ENCODE peak calls at places on chromosomes 1 and 21, in six cellular contexts. R, S, T, I, A and F are unnamed samples.

GRCh38 chr1:7046314-7046713 is 261.1 kb downstream of the CAMTA1 start:
- DNase-seq in I (no peak), R (peak; percentile 72), T (no peak), A (no peak), S (no peak), F (peak; percentile 75)

GRCh38 chr1:162822391-162823200 is 32.1 kb downstream of the HSD17B7 start:
- DNase-seq in T (peak; percentile 64), I (no peak), S (peak; percentile 13), A (no peak), R (peak; percentile 34), F (peak; percentile 66)

GRCh38 chr1:82503805-82504204 is 703.1 kb downstream of the ADGRL2 start:
- DNase-seq in R (no peak), S (no peak), I (no peak), T (no peak), A (no peak), F (no peak)

GRCh38 chr1:224329484-224329841 is 509 bp downstream of the NVL start:
- DNase-seq in I (no peak), A (no peak), R (no peak), S (no peak), T (no peak), F (no peak)

GRCh38 chr1:226709942-226710341 is 29.1 kb downstream of the ITPKB start:
- DNase-seq in I (no peak), A (no peak), R (no peak), S (no peak), T (no peak), F (no peak)

GRCh38 chr1:233331676-233332519 is 4.4 kb downstream of the MAP3K21 start:
- DNase-seq in A (no peak), I (no peak), T (no peak), S (no peak), R (no peak), F (no peak)

GRCh38 chr1:12088607-12089006 is 25.5 kb downstream of the TNFRSF8 start:
- DNase-seq in I (peak; percentile 37), T (no peak), A (no peak), S (no peak), R (no peak), F (no peak)

GRCh38 chr1:99850458-99850974 is 355 bp downstream of the AGL start:
- DNase-seq in T (no peak), S (no peak), I (no peak), A (no peak), R (peak; percentile 38), F (no peak)

GRCh38 chr1:29974345-29974744 is 738.0 kb downstream of the PTPRU start:
- DNase-seq in R (peak; percentile 74), A (peak; percentile 1), I (no peak), T (no peak), S (no peak), F (no peak)

GRCh38 chr1:238485906-238486219 is 595.1 kb upstream of the ZP4 start:
- DNase-seq in T (no peak), S (no peak), I (no peak), R (peak; percentile 22), A (no peak), F (no peak)

GRCh38 chr21:31898898-31899630 is 26.2 kb downstream of the HUNK start:
- DNase-seq in S (no peak), R (no peak), A (no peak), T (no peak), I (no peak), F (peak; percentile 46)

GRCh38 chr1:210372931-210373627 is 44.4 kb downstream of the HHAT start:
- DNase-seq in R (no peak), A (no peak), T (no peak), S (no peak), I (no peak), F (no peak)

GRCh38 chr1:234862944-234863515 is 253.1 kb upstream of the IRF2BP2 start:
- DNase-seq in R (peak; percentile 81), T (no peak), S (peak; percentile 46), I (no peak), A (no peak), F (no peak)

GRCh38 chr1:9152535-9152934 is 23.6 kb upstream of the GPR157 start:
- DNase-seq in R (no peak), S (no peak), A (no peak), T (no peak), I (no peak), F (no peak)

GRCh38 chr1:167805041-167805556 is 83.3 kb downstream of the MPZL1 start:
- DNase-seq in R (no peak), A (no peak), S (no peak), T (no peak), I (peak; percentile 37), F (no peak)

GRCh38 chr21:10539956-10540355 is 18.6 kb downstream of the TPTE start:
- DNase-seq in I (no peak), T (no peak), R (no peak), S (no peak), A (no peak), F (no peak)
- H3K9me3 ChIP-seq in I (no peaks in the 10 kb centered on the region), T (no peaks in the 10 kb centered on the region), R (peaks cover 9% of the 10 kb centered on the region), S (no peaks in the 10 kb centered on the region), A (peaks cover 6% of the 10 kb centered on the region), F (no peaks in the 10 kb centered on the region)

GRCh38 chr21:40947713-40948112 is 100.8 kb upstream of the DSCAM start:
- DNase-seq in A (no peak), T (no peak), R (no peak), S (no peak), I (no peak), F (no peak)
- H3K9me3 ChIP-seq in A (no peaks in the 10 kb centered on the region), T (no peaks in the 10 kb centered on the region), R (no peaks in the 10 kb centered on the region), S (no peaks in the 10 kb centered on the region), I (no peaks in the 10 kb centered on the region), F (no peaks in the 10 kb centered on the region)

GRCh38 chr1:244735404-244735803 is 82.5 kb downstream of the DESI2 start:
- DNase-seq in S (no peak), A (no peak), T (no peak), R (no peak), I (no peak), F (no peak)
- H3K9me3 ChIP-seq in S (no peaks in the 10 kb centered on the region), A (no peaks in the 10 kb centered on the region), T (no peaks in the 10 kb centered on the region), R (no peaks in the 10 kb centered on the region), I (no peaks in the 10 kb centered on the region), F (no peaks in the 10 kb centered on the region)

GRCh38 chr21:7952648-7953047 is 2568.7 kb upstream of the TPTE start:
- DNase-seq in R (no peak), I (no peak), A (no peak), S (no peak), T (no peak), F (no peak)

GRCh38 chr21:7947422-7947821 is 2574.0 kb upstream of the TPTE start:
- DNase-seq in T (no peak), I (no peak), R (no peak), S (no peak), A (no peak), F (no peak)

GRCh38 chr21:7951854-7952519 is 2569.4 kb upstream of the TPTE start:
- DNase-seq in T (no peak), I (no peak), A (no peak), R (no peak), S (no peak), F (no peak)

GRCh38 chr21:7957713-7958064 is 2563.7 kb upstream of the TPTE start:
- DNase-seq in I (no peak), A (no peak), T (no peak), S (no peak), R (no peak), F (no peak)

DNA sequence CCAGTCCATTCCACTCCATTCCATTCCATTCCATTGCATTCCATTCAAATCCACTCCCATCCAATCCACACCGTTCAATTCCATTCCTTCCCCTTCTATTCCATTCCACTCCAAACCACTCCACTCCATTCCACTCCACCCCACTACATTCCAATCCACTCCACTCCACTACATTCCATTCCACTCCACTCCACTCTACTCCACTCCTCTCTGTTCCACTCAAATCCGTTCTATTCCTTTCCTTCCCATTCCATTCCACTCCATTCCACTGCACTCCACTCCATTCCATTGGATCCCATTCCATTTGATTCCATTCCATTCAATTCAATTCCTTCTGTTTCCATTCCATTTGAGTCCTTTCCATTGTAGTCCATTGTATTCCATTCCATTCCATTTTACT is 2568.3 kb upstream of the TPTE start:
- DNase-seq in T (no peak), S (no peak), A (no peak), I (no peak), R (no peak), F (no peak)
- H3K9me3 ChIP-seq in T (no peaks in the 10 kb centered on the region), S (peaks cover 4% of the 10 kb centered on the region), A (peaks cover 55% of the 10 kb centered on the region), I (peaks cover 28% of the 10 kb centered on the region), R (peaks cover 36% of the 10 kb centered on the region), F (peaks cover 19% of the 10 kb centered on the region)

DNA sequence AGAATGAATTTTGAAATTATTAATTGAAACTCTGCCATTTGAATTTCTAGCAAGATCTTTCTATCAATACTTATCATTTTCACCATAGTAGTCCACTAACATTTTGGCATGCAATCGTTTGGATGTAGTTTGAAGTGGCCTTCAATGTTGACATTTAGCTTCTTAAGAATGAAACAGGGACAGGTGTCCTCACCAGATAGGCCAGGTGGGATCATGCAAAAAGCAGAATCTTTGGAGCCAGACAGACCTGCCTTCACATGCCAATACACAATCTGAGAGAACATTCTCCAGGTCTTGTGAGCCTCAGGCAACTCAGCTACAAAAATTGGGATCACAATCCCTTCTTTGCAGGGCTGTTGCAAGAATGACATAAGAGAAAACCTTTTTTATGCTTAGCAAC is 18.3 kb upstream of the HSPA13 start:
- DNase-seq in S (no peak), A (no peak), I (no peak), T (no peak), R (no peak), F (no peak)
- H3K9me3 ChIP-seq in S (no peaks in the 10 kb centered on the region), A (no peaks in the 10 kb centered on the region), I (no peaks in the 10 kb centered on the region), T (no peaks in the 10 kb centered on the region), R (no peaks in the 10 kb centered on the region), F (no peaks in the 10 kb centered on the region)

GRCh38 chr1:2871246-2871815 is 69.8 kb upstream of the TTC34 start:
- DNase-seq in A (no peak), I (no peak), T (no peak), R (no peak), S (no peak), F (no peak)
- H3K9me3 ChIP-seq in A (peaks cover 28% of the 10 kb centered on the region), I (no peaks in the 10 kb centered on the region), T (no peaks in the 10 kb centered on the region), R (no peaks in the 10 kb centered on the region), S (no peaks in the 10 kb centered on the region), F (no peaks in the 10 kb centered on the region)

GRCh38 chr1:248756636-248757035 is 1.1 kb upstream of the LYPD8 start:
- DNase-seq in A (no peak), T (no peak), R (no peak), S (no peak), I (no peak), F (no peak)
- H3K9me3 ChIP-seq in A (peaks cover 10% of the 10 kb centered on the region), T (no peaks in the 10 kb centered on the region), R (no peaks in the 10 kb centered on the region), S (no peaks in the 10 kb centered on the region), I (no peaks in the 10 kb centered on the region), F (peaks cover 5% of the 10 kb centered on the region)

DNA sequence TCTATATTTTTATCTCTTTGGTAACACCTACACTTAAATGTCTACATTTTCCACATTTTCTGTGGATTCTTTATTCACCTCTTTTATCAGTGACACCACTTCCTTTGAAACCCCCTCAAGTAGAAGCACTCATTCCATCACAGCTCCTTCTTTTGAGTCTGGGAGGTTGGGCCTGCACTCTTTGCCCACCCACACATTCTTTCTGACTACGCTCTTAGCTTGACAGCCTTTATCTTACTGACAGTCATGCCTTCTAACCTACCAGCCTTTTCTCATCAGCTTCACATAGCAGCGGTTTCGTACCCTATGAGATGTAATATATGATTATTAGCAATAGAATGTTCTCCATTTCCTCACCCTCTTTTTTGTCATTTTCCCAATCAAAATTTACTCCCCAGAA is 151.9 kb downstream of the TNFSF18 start:
- DNase-seq in I (no peak), T (no peak), S (no peak), R (no peak), A (no peak), F (no peak)
- H3K9me3 ChIP-seq in I (no peaks in the 10 kb centered on the region), T (no peaks in the 10 kb centered on the region), S (no peaks in the 10 kb centered on the region), R (no peaks in the 10 kb centered on the region), A (no peaks in the 10 kb centered on the region), F (no peaks in the 10 kb centered on the region)